ENCODE peak calls at places on chromosomes 6 and 20, in six cellular contexts. T is mesendoderm; S is mesenchymal stem cell; O is vagina; P is CD4-positive, CD25-positive, alpha-beta regulatory T cell; M is suprapubic skin. N is an unnamed sample. For H3K36me3, the result is how much of the 10 kb centered on the place peaks cover.

GRCh38 chr20:36969478-36970186 is 18.1 kb upstream of the SAMHD1 start:
- DNase-seq in T (no peak), S (no peak), O (no peak), P (peak), M (no peak), N (no peak)

GRCh38 chr6:118893095-118893881 is 664 bp upstream of the ASF1A start:
- DNase-seq in T (peak), S (peak), O (no peak), P (peak), M (peak), N (peak)

GRCh38 chr6:150689900-150690590 is 90.4 kb downstream of the PLEKHG1 start:
- DNase-seq in T (no peak), S (no peak), O (no peak), P (no peak), M (no peak), N (no peak)

GRCh38 chr6:32432050-32432450 is 7.6 kb upstream of the HLA-DRA start:
- DNase-seq in T (peak), S (peak), O (no peak), P (peak), M (no peak), N (no peak)

GRCh38 chr6:129607581-129608186 is 102.3 kb downstream of the ARHGAP18 start:
- DNase-seq in T (no peak), S (no peak), O (no peak), P (no peak), M (no peak), N (no peak)

GRCh38 chr20:14193885-14194284 is 143.5 kb downstream of the FLRT3 start:
- DNase-seq in T (peak), S (no peak), O (no peak), P (no peak), M (no peak), N (no peak)

GRCh38 chr6:77456531-77457248 is 6.6 kb downstream of the HTR1B start:
- DNase-seq in T (peak), S (peak), O (no peak), P (no peak), M (no peak), N (no peak)

GRCh38 chr6:77683515-77683914 is 30.7 kb downstream of the MEI4 start:
- DNase-seq in T (no peak), S (no peak), O (no peak), P (no peak), M (no peak), N (no peak)

GRCh38 chr20:17543531-17543961 is 12.4 kb upstream of the BFSP1 start:
- DNase-seq in T (no peak), S (peak), O (no peak), P (no peak), M (no peak), N (no peak)

GRCh38 chr6:75755704-75756103 is 6.7 kb downstream of the MYO6 start:
- DNase-seq in T (no peak), S (peak), O (no peak), P (no peak), M (no peak), N (no peak)

GRCh38 chr6:149884617-149885016 is 13.3 kb downstream of the RAET1E start:
- DNase-seq in T (no peak), S (no peak), O (no peak), P (no peak), M (peak), N (no peak)

GRCh38 chr6:125304970-125305369 is 3.2 kb upstream of the HDDC2 start:
- DNase-seq in T (no peak), S (no peak), O (no peak), P (no peak), M (no peak), N (no peak)

GRCh38 chr6:35052694-35053565 is 88.2 kb downstream of the TCP11 start:
- DNase-seq in T (no peak), S (peak), O (no peak), P (no peak), M (peak), N (peak)

GRCh38 chr6:14910692-14911547 is 334.9 kb upstream of the JARID2 start:
- DNase-seq in T (no peak), S (peak), O (no peak), P (peak), M (no peak), N (no peak)

GRCh38 chr6:76347539-76347938 is 275.1 kb upstream of the IMPG1 start:
- DNase-seq in T (no peak), S (no peak), O (no peak), P (no peak), M (no peak), N (no peak)

GRCh38 chr6:17086469-17086868 is 15.4 kb upstream of the STMND1 start:
- DNase-seq in T (peak), S (peak), O (no peak), P (peak), M (no peak), N (no peak)

GRCh38 chr6:28252507-28252975 is 472 bp upstream of the ZKSCAN4 start:
- DNase-seq in T (peak), S (peak), O (no peak), P (no peak), M (no peak), N (no peak)

GRCh38 chr6:28250747-28251146 is 1.3 kb downstream of the ZKSCAN4 start:
- DNase-seq in T (no peak), S (no peak), O (no peak), P (no peak), M (no peak), N (no peak)

GRCh38 chr6:28245206-28245941 is 6.7 kb downstream of the ZKSCAN4 start:
- DNase-seq in T (no peak), S (no peak), O (no peak), P (no peak), M (no peak), N (no peak)

GRCh38 chr6:28251648-28252506 is at the start of gene ZKSCAN4:
- DNase-seq in T (peak), S (peak), O (no peak), P (peak), M (peak), N (peak)

DNA sequence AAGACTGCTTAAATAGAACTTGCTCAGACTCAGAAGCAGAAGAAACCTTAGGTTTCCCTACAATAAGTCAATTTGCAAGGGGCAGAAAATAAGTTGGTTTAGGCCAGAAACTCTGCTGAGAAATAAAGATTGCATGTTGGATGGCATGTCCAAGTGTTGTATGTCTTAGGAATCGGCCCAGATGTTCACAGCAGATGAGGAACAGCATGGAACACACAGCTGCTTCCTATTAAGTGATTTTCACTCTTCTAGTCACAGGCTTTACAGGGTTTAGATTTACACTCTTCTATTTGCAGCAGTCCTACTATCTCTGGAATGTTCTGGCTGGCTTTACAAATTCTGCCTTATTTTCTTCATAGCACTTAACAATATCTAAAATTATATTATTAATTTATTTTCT is 3.2 kb downstream of the ZKSCAN4 start:
- DNase-seq in T (no peak), S (no peak), O (no peak), P (no peak), M (no peak), N (no peak)
- H3K36me3 ChIP-seq in T (under half), S (half or more), O (under half), P (under half), M (under half), N (under half)

DNA sequence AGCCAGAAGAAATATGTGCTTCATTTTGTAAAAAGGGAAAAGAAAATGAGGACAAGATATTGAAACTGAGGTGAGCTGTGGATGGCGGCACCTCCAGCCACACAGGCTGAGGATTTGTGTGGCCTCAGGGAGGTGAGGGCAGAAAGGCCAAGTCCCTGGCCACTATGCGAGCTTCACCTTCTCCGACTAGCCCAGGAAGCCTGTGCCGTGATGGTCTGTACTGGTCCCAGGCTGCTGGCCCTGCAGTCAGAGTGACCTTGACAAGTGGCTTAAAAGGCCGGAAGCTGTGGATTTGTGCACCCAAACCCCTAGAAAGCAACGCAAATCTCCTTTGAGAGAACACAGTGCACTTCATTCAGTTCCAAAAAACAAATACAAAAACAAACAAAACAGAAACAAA is 48.1 kb downstream of the WDR27 start:
- DNase-seq in T (no peak), S (no peak), O (no peak), P (no peak), M (no peak), N (no peak)
- H3K36me3 ChIP-seq in T (under half), S (under half), O (under half), P (under half), M (under half), N (under half)

GRCh38 chr20:58695895-58696375 is 3.3 kb downstream of the NPEPL1 start:
- DNase-seq in T (no peak), S (no peak), O (no peak), P (no peak), M (no peak), N (no peak)

GRCh38 chr20:58696411-58696961 is 3.9 kb downstream of the NPEPL1 start:
- DNase-seq in T (no peak), S (no peak), O (no peak), P (no peak), M (no peak), N (peak)

GRCh38 chr20:58693226-58694006 is 816 bp downstream of the NPEPL1 start:
- DNase-seq in T (peak), S (peak), O (peak), P (peak), M (no peak), N (peak)

GRCh38 chr20:58694241-58695083 is 1.9 kb downstream of the NPEPL1 start:
- DNase-seq in T (no peak), S (no peak), O (no peak), P (no peak), M (no peak), N (no peak)

GRCh38 chr20:58695084-58695722 is 2.6 kb downstream of the NPEPL1 start:
- DNase-seq in T (peak), S (no peak), O (no peak), P (no peak), M (no peak), N (no peak)
- H3K36me3 ChIP-seq in T (under half), S (half or more), O (under half), P (under half), M (half or more), N (under half)

GRCh38 chr6:90355965-90356364 is 59.3 kb upstream of the BACH2 start:
- DNase-seq in T (no peak), S (no peak), O (no peak), P (no peak), M (no peak), N (no peak)
- H3K36me3 ChIP-seq in T (under half), S (under half), O (under half), P (under half), M (under half), N (under half)

GRCh38 chr20:47250360-47250759 is 106.1 kb downstream of the ZMYND8 start:
- DNase-seq in T (no peak), S (no peak), O (no peak), P (no peak), M (no peak), N (no peak)

GRCh38 chr20:47247972-47248371 is 108.5 kb downstream of the ZMYND8 start:
- DNase-seq in T (no peak), S (no peak), O (no peak), P (no peak), M (no peak), N (no peak)

GRCh38 chr20:47246061-47246460 is 110.4 kb downstream of the ZMYND8 start:
- DNase-seq in T (no peak), S (no peak), O (no peak), P (no peak), M (no peak), N (no peak)

GRCh38 chr20:47249913-47250312 is 106.6 kb downstream of the ZMYND8 start:
- DNase-seq in T (no peak), S (no peak), O (no peak), P (no peak), M (no peak), N (no peak)

DNA sequence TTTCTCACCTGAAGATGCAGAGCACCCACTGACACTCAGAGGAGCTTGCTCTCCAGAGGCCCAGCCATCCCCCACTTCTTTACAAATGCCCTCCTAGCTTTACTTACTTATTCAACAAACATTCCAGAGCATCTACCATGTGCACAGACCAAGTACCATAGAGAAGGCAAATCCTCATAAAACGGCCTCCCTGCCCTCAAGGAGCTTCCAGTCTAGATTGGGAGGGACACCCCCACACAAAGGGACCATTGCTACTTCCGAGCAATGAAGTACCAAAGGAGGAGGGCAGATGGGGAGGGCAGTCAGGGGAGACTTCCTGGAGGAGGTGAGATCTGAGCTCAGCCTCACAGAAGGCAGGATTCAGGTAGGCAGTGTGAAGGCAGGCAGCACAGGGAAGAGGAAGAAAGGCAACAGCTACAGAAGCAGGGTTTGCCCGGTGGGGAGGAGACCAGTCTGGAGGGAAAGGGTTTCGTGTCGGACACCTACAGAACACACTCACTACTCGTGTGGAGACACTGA is 108.0 kb downstream of the ZMYND8 start:
- DNase-seq in T (no peak), S (no peak), O (no peak), P (no peak), M (no peak), N (no peak)
- H3K36me3 ChIP-seq in T (under half), S (half or more), O (under half), P (half or more), M (half or more), N (under half)

GRCh38 chr20:64025101-64025825 is 10.7 kb upstream of the C20orf204 start:
- DNase-seq in T (no peak), S (no peak), O (no peak), P (no peak), M (no peak), N (peak)

GRCh38 chr20:64022671-64023070 is 13.3 kb upstream of the C20orf204 start:
- DNase-seq in T (no peak), S (no peak), O (no peak), P (no peak), M (no peak), N (no peak)

GRCh38 chr20:64024141-64024990 is 11.6 kb upstream of the C20orf204 start:
- DNase-seq in T (no peak), S (no peak), O (no peak), P (no peak), M (no peak), N (peak)

GRCh38 chr20:64023278-64024140 is 12.5 kb upstream of the C20orf204 start:
- DNase-seq in T (no peak), S (no peak), O (no peak), P (no peak), M (no peak), N (peak)

GRCh38 chr20:64021124-64021975 is 14.6 kb upstream of the C20orf204 start:
- DNase-seq in T (no peak), S (no peak), O (no peak), P (no peak), M (no peak), N (no peak)
- H3K36me3 ChIP-seq in T (under half), S (half or more), O (under half), P (half or more), M (half or more), N (under half)

GRCh38 chr6:96826865-96827264 is 10.4 kb downstream of the GPR63 start:
- DNase-seq in T (no peak), S (no peak), O (no peak), P (no peak), M (no peak), N (no peak)
- H3K36me3 ChIP-seq in T (under half), S (under half), O (under half), P (under half), M (under half), N (under half)

DNA sequence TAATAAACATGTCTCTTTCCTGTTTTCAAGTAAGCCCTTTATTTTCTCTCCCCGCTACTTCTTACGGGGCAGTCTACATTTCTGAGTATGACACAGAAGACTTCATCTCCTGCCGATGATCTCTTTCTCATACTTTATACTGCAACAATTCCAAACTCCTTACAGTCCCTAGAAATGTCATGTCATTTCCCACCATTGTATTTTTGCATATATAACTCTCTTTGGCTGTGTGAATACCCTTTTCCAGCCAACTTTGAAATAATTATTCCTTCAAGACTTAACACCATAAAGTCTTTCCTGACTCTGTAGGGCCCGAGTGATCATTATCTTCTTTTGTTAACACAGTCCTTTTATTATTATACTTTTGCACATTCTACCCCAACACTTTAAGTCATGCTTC is 72.1 kb downstream of the SHPRH start:
- DNase-seq in T (no peak), S (no peak), O (no peak), P (no peak), M (no peak), N (no peak)
- H3K36me3 ChIP-seq in T (under half), S (half or more), O (under half), P (under half), M (under half), N (under half)

N was measured in aorta.